ENCODE peak calls at places on chromosomes 5 and 9, in seven cellular contexts. H, T, O, Y, E, X and K are unnamed samples.

GRCh38 chr5:172834570-172835245 is 657 bp downstream of the ERGIC1 start:
- DNase-seq in X (peak; percentile 7), E (no peak), O (peak; percentile 53), T (no peak), Y (peak; percentile 39), H (peak; percentile 39), K (no peak)

GRCh38 chr5:73694089-73694488 is 68.1 kb downstream of the ARHGEF28 start:
- DNase-seq in Y (no peak), T (no peak), X (no peak), E (no peak), O (no peak), H (no peak), K (no peak)

GRCh38 chr5:111859031-111859430 is 102.0 kb upstream of the NREP start:
- DNase-seq in H (no peak), Y (no peak), E (no peak), T (no peak), O (no peak), X (no peak), K (no peak)

GRCh38 chr9:32665101-32665500 is 29.6 kb upstream of the TAF1L start:
- DNase-seq in H (no peak), E (no peak), T (no peak), X (no peak), Y (no peak), O (no peak), K (no peak)

GRCh38 chr5:14178671-14179211 is 35.6 kb downstream of the TRIO start:
- DNase-seq in H (no peak), E (no peak), T (no peak), O (no peak), Y (no peak), X (peak; percentile 66), K (no peak)

GRCh38 chr9:125409637-125410521 is 148.3 kb downstream of the GAPVD1 start:
- DNase-seq in H (peak; percentile 69), T (no peak), E (no peak), Y (peak; percentile 15), O (peak; percentile 94), X (peak; percentile 82), K (peak; percentile 30)

GRCh38 chr5:148186248-148187003 is 16.4 kb upstream of the SPINK6 start:
- DNase-seq in H (no peak), E (no peak), T (no peak), Y (no peak), X (no peak), O (no peak), K (no peak)

GRCh38 chr5:115831163-115831768 is 10.1 kb downstream of the ATG12 start:
- DNase-seq in O (peak; percentile 48), X (peak; percentile 54), H (peak; percentile 40), Y (peak; percentile 42), E (no peak), T (no peak), K (peak; percentile 18)

GRCh38 chr5:38537502-38537901 is 18.9 kb downstream of the LIFR start:
- DNase-seq in X (no peak), O (no peak), E (no peak), H (no peak), Y (no peak), T (no peak), K (no peak)

GRCh38 chr9:131290767-131291370 is 1.3 kb downstream of the PLPP7 start:
- DNase-seq in H (no peak), O (no peak), X (no peak), Y (no peak), E (no peak), T (no peak), K (no peak)

GRCh38 chr5:43042176-43042625 is 2.1 kb upstream of the ANXA2R start:
- DNase-seq in Y (peak; percentile 80), T (peak; percentile 91), H (no peak), O (peak; percentile 91), X (no peak), E (no peak), K (peak; percentile 77)

GRCh38 chr9:135376511-135377173 is 102.9 kb upstream of the PPP1R26 start:
- DNase-seq in E (no peak), T (no peak), X (peak; percentile 37), O (no peak), H (no peak), Y (no peak), K (no peak)

GRCh38 chr9:117094493-117094892 is 320.4 kb downstream of the ASTN2 start:
- DNase-seq in X (no peak), O (no peak), H (no peak), T (no peak), E (no peak), Y (no peak), K (no peak)

GRCh38 chr9:130718576-130718975 is 25.0 kb downstream of the EXOSC2 start:
- DNase-seq in O (no peak), H (no peak), Y (no peak), X (no peak), E (no peak), T (no peak), K (no peak)

GRCh38 chr5:3118321-3118720 is 366.8 kb upstream of the IRX2 start:
- DNase-seq in E (no peak), Y (no peak), X (no peak), H (no peak), T (no peak), O (no peak), K (no peak)

GRCh38 chr9:2816476-2817141 is 27.3 kb downstream of the PUM3 start:
- DNase-seq in T (no peak), E (no peak), O (no peak), H (no peak), Y (no peak), X (no peak), K (no peak)

GRCh38 chr5:92543246-92543645 is 1037.8 kb downstream of the NR2F1-AS1 start:
- DNase-seq in T (no peak), X (no peak), Y (no peak), E (no peak), O (no peak), H (no peak), K (no peak)

GRCh38 chr9:130466537-130467217 is 21.9 kb downstream of the ASS1 start:
- DNase-seq in X (no peak), T (no peak), H (no peak), E (no peak), Y (no peak), O (no peak), K (no peak)

GRCh38 chr5:178561746-178562264 is 28.4 kb downstream of the COL23A1 start:
- DNase-seq in X (no peak), H (no peak), T (no peak), E (no peak), Y (no peak), O (no peak), K (no peak)

GRCh38 chr9:16689352-16689938 is 181.0 kb downstream of the BNC2 start:
- DNase-seq in H (no peak), X (no peak), O (no peak), Y (peak; percentile 84), T (no peak), E (no peak), K (peak; percentile 81)

GRCh38 chr5:89504051-89504450 is 621.1 kb upstream of the MEF2C start:
- DNase-seq in O (no peak), T (no peak), E (no peak), Y (no peak), X (no peak), H (no peak), K (no peak)

GRCh38 chr9:136081113-136081825 is 13.8 kb downstream of the NACC2 start:
- DNase-seq in Y (no peak), T (peak; percentile 51), O (no peak), X (peak; percentile 60), H (no peak), E (no peak), K (peak; percentile 74)

GRCh38 chr9:84054341-84055010 is 73.9 kb downstream of the RMI1 start:
- DNase-seq in E (no peak), O (no peak), T (no peak), Y (peak; percentile 78), X (no peak), H (no peak), K (no peak)

GRCh38 chr9:134880484-134881312 is at the start of gene FCN2:
- DNase-seq in X (peak; percentile 19), T (no peak), H (no peak), O (no peak), Y (peak; percentile 85), E (no peak), K (no peak)

GRCh38 chr5:81971086-81971693 is 633 bp upstream of the ATG10 start:
- DNase-seq in X (peak; percentile 19), H (no peak), E (no peak), Y (peak; percentile 11), T (no peak), O (peak; percentile 37), K (no peak)

GRCh38 chr5:103587185-103587748 is 24.7 kb upstream of the NUDT12 start:
- DNase-seq in T (no peak), Y (no peak), E (no peak), X (peak; percentile 65), H (no peak), O (no peak), K (peak; percentile 33)